ENCODE peak calls at places on chromosomes 1 and 21, in seven cellular contexts. Y is GM13976; I is breast epithelium; Q is endothelial cell of umbilical vein; T is CD4-positive, alpha-beta T cell; C is heart left ventricle; Z is endothelial cell. A is an unnamed sample.

GRCh38 chr1:43621861-43622260 is 28.1 kb upstream of the KDM4A start:
- DNase-seq in Y (no peak), Z (no peak), I (no peak), Q (no peak), T (no peak), C (no peak), A (no peak)

GRCh38 chr1:185453496-185454192 is 136.6 kb upstream of the IVNS1ABP start:
- DNase-seq in T (no peak), I (no peak), C (no peak), Y (no peak), Z (no peak), Q (no peak), A (no peak)

GRCh38 chr1:115373305-115373704 is 35.3 kb upstream of the NGF start:
- DNase-seq in C (no peak), Y (no peak), Q (no peak), I (no peak), Z (no peak), T (no peak), A (no peak)

GRCh38 chr1:165686971-165687433 is 11.4 kb downstream of the ALDH9A1 start:
- DNase-seq in Q (no peak), Z (no peak), I (no peak), Y (no peak), T (no peak), C (no peak), A (no peak)

GRCh38 chr1:162861101-162861500 is at the start of gene CCDC190:
- DNase-seq in Z (no peak), Y (no peak), Q (no peak), C (no peak), T (no peak), I (no peak), A (no peak)

GRCh38 chr1:209808059-209808494 is 2.1 kb upstream of the IRF6 start:
- DNase-seq in I (no peak), Q (peak), Z (no peak), C (peak), Y (no peak), T (no peak), A (no peak)

GRCh38 chr1:66152034-66152433 is 359.3 kb downstream of the PDE4B start:
- DNase-seq in Y (no peak), I (no peak), Q (no peak), C (no peak), Z (no peak), T (no peak), A (no peak)

GRCh38 chr1:200982071-200982945 is 41.2 kb downstream of the KIF21B start:
- DNase-seq in C (no peak), T (no peak), Y (no peak), Z (no peak), I (no peak), Q (no peak), A (no peak)

GRCh38 chr1:229167356-229167755 is 103.6 kb upstream of the RAB4A start:
- DNase-seq in C (no peak), Z (no peak), Y (no peak), Q (no peak), T (no peak), I (no peak), A (no peak)

GRCh38 chr1:89732643-89733222 is 88.1 kb upstream of the LRRC8D start:
- DNase-seq in Z (no peak), T (no peak), I (no peak), Q (no peak), C (no peak), Y (no peak), A (no peak)

GRCh38 chr1:180229483-180230415 is at the start of gene LHX4:
- DNase-seq in T (no peak), Q (peak), Y (peak), C (no peak), I (no peak), Z (peak), A (no peak)

GRCh38 chr1:21594935-21595897 is 73.9 kb downstream of the RAP1GAP start:
- DNase-seq in C (peak), Y (peak), Q (peak), T (peak), I (no peak), Z (peak), A (no peak)

GRCh38 chr1:185695299-185695698 is 38.9 kb upstream of the HMCN1 start:
- DNase-seq in I (no peak), Q (peak), Z (no peak), C (no peak), T (no peak), Y (no peak), A (no peak)

GRCh38 chr1:32372149-32372756 is 9.9 kb downstream of the TSSK3 start:
- DNase-seq in C (no peak), I (no peak), Q (no peak), T (peak), Z (no peak), Y (peak), A (peak)

GRCh38 chr1:55244476-55245109 is 29.4 kb upstream of the USP24 start:
- DNase-seq in T (no peak), C (no peak), I (no peak), Z (no peak), Q (no peak), Y (no peak), A (peak)

GRCh38 chr1:204830671-204831585 is 39.7 kb upstream of the NFASC start:
- DNase-seq in Z (no peak), I (no peak), T (no peak), Q (no peak), C (no peak), Y (no peak), A (no peak)

GRCh38 chr1:111804736-111805135 is 49.0 kb downstream of the DDX20 start:
- DNase-seq in Y (no peak), T (no peak), Q (no peak), I (no peak), Z (no peak), C (no peak), A (no peak)

GRCh38 chr1:90361026-90361425 is 356.1 kb downstream of the BARHL2 start:
- DNase-seq in Z (no peak), Y (no peak), C (no peak), Q (no peak), I (no peak), T (no peak), A (no peak)

GRCh38 chr1:59673575-59674467 is 140.9 kb upstream of the HOOK1 start:
- DNase-seq in Y (no peak), C (no peak), Q (peak), Z (no peak), I (peak), T (no peak), A (no peak)

GRCh38 chr1:117147856-117148588 is 26.5 kb upstream of the TRIM45 start:
- DNase-seq in T (no peak), Q (no peak), I (peak), C (no peak), Y (no peak), Z (no peak), A (no peak)

GRCh38 chr1:161066694-161067093 is 3.0 kb downstream of the ARHGAP30 start:
- DNase-seq in T (no peak), Q (no peak), Z (no peak), C (no peak), I (no peak), Y (no peak), A (no peak)

GRCh38 chr1:35210306-35211112 is 17.6 kb upstream of the SFPQ start:
- DNase-seq in Y (no peak), C (no peak), T (no peak), Z (no peak), I (no peak), Q (no peak), A (no peak)

GRCh38 chr1:36889478-36889845 is 144.9 kb downstream of the GRIK3 start:
- DNase-seq in T (no peak), Y (no peak), I (no peak), C (no peak), Q (no peak), Z (no peak), A (no peak)

GRCh38 chr1:39625462-39626273 is 13.8 kb downstream of the HEYL start:
- DNase-seq in I (no peak), Q (no peak), C (peak), Y (no peak), T (no peak), Z (no peak), A (no peak)

GRCh38 chr1:117846674-117847425 is 82.6 kb downstream of the GDAP2 start:
- DNase-seq in Q (no peak), I (no peak), T (no peak), Y (no peak), C (no peak), Z (no peak), A (no peak)

GRCh38 chr1:210707300-210707699 is 378.6 kb downstream of the HHAT start:
- DNase-seq in T (no peak), Y (no peak), I (no peak), C (no peak), Z (no peak), Q (no peak), A (no peak)

GRCh38 chr1:3777647-3778589 is 5.4 kb downstream of the SMIM1 start:
- DNase-seq in Y (no peak), T (no peak), Z (no peak), C (no peak), Q (no peak), I (no peak), A (no peak)

GRCh38 chr1:116001739-116002487 is 25.6 kb downstream of the SLC22A15 start:
- DNase-seq in I (no peak), C (no peak), Z (no peak), T (no peak), Q (no peak), Y (no peak), A (no peak)

GRCh38 chr1:198102454-198102791 is 54.4 kb upstream of the NEK7 start:
- DNase-seq in Q (no peak), C (no peak), Y (no peak), Z (no peak), T (no peak), I (no peak), A (no peak)

GRCh38 chr21:29299046-29299905 is 554 bp downstream of the BACH1 start:
- DNase-seq in Q (peak), Z (peak), Y (no peak), I (peak), C (peak), T (peak), A (peak)

GRCh38 chr1:62213075-62213914 is 18.6 kb downstream of the L1TD1 start:
- DNase-seq in Z (no peak), I (no peak), Y (no peak), Q (no peak), C (no peak), T (no peak), A (no peak)

GRCh38 chr1:31239653-31240241 is at the start of gene NKAIN1:
- DNase-seq in Y (no peak), I (no peak), T (no peak), Z (peak), Q (no peak), C (no peak), A (no peak)

GRCh38 chr1:31234870-31235269 is 4.8 kb downstream of the NKAIN1 start:
- DNase-seq in I (no peak), T (no peak), Y (no peak), C (no peak), Q (no peak), Z (no peak), A (no peak)

GRCh38 chr1:31238986-31239613 is 587 bp downstream of the NKAIN1 start:
- DNase-seq in Q (peak), C (no peak), Y (peak), Z (peak), I (no peak), T (no peak), A (no peak)

GRCh38 chr1:31241321-31241720 is 1.6 kb upstream of the NKAIN1 start:
- DNase-seq in Q (no peak), Z (no peak), Y (no peak), C (no peak), T (no peak), I (no peak), A (no peak)

DNA sequence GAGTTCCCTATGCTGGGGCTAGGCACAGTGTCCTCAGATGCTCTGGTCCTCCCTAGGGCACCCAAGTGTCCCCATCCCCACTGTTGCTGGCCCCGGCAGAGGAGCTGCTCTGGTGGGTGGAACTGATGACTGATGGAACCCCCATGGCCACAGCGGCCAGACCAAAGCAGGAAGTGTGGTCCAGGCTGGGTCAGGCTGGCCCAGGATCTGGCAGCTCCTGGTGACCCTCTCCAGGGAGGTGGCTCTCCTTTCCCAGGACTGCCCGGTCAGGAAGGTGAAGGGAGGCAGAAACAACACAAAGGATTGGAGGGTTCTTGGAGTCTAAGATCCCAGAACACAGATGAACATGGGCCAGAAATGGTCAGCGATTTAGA is 1.1 kb downstream of the NKAIN1 start:
- DNase-seq in Q (no peak), I (no peak), C (no peak), T (no peak), Z (no peak), Y (no peak), A (no peak)
- TF ChIP-seq CTCF in Q (no peak), I (no peak), C (no peak), T (no peak), Z (no peak), Y (no peak), A (no peak)

GRCh38 chr1:22628698-22629444 is 7.6 kb upstream of the C1QA start:
- DNase-seq in T (no peak), I (no peak), Q (no peak), Z (no peak), C (no peak), Y (no peak), A (no peak)

GRCh38 chr1:22625262-22625925 is 11.0 kb upstream of the C1QA start:
- DNase-seq in I (no peak), Z (peak), C (no peak), Y (no peak), Q (peak), T (no peak), A (no peak)

GRCh38 chr1:22627331-22627730 is 9.1 kb upstream of the C1QA start:
- DNase-seq in I (no peak), Y (no peak), C (no peak), T (no peak), Z (no peak), Q (no peak), A (no peak)

GRCh38 chr1:22629886-22630285 is 6.5 kb upstream of the C1QA start:
- DNase-seq in Z (no peak), I (no peak), C (no peak), T (no peak), Q (no peak), Y (no peak), A (no peak)

GRCh38 chr1:22626219-22626902 is 10.1 kb upstream of the C1QA start:
- DNase-seq in I (no peak), T (no peak), Y (no peak), Q (no peak), Z (no peak), C (no peak), A (no peak)
- TF ChIP-seq CTCF in I (no peak), T (no peak), Y (no peak), Q (no peak), Z (no peak), C (no peak), A (no peak)

GRCh38 chr1:194469282-194469681 is 1282.9 kb upstream of the B3GALT2 start:
- DNase-seq in T (no peak), I (no peak), Z (no peak), C (no peak), Q (no peak), Y (no peak), A (no peak)

DNA sequence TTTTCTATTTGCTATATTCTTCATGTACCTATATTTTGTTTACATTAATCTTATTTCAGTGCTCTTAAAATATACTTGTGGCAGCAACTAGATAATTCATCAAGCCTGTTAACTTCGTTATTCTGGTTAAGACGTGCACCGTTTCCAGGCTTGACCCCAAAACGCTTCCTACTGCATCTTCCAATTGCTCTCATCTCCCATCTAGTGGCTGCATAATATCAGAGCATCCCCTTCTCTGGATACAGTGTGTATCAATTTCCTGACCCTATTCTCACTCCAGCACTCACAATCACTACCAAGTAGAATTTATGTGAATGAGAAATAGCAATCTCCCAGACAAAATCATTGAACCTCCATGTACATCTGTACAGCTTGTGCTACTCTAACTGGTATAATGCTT is 1280.3 kb upstream of the B3GALT2 start:
- DNase-seq in Z (peak), T (no peak), Y (no peak), C (no peak), Q (no peak), I (no peak), A (no peak)
- TF ChIP-seq CTCF in Z (peak), T (no peak), Y (no peak), C (peak), Q (no peak), I (no peak), A (no peak)

GRCh38 chr1:167059045-167059728 is 31.0 kb downstream of the GPA33 start:
- DNase-seq in Q (peak), C (peak), I (peak), T (peak), Z (peak), Y (peak), A (no peak)
- TF ChIP-seq CTCF in Q (peak), C (peak), I (peak), T (peak), Z (peak), Y (peak), A (peak)

DNA sequence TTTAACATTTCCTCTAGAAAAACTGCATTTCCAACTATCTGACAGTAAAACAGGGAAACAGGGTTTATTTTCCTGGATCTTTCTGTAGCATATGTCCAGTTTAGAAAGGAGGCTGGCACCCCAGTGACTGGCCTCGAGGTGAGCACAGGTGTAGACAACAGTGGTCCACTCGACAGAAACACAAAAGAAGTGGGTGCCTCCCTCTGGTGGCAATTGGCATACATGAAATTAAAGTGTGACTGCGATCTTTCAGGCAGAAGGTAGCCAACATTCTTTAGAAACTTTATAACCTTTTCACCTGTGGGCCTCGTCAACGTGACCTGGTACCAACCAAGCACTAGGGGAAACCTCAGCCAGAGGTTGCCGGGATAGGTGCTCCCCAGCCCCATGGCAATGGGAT is 44.0 kb downstream of the PCP4 start:
- DNase-seq in I (no peak), Z (no peak), C (no peak), Q (no peak), T (no peak), Y (no peak), A (no peak)
- TF ChIP-seq CTCF in I (no peak), Z (peak), C (no peak), Q (no peak), T (no peak), Y (no peak), A (no peak)

DNA sequence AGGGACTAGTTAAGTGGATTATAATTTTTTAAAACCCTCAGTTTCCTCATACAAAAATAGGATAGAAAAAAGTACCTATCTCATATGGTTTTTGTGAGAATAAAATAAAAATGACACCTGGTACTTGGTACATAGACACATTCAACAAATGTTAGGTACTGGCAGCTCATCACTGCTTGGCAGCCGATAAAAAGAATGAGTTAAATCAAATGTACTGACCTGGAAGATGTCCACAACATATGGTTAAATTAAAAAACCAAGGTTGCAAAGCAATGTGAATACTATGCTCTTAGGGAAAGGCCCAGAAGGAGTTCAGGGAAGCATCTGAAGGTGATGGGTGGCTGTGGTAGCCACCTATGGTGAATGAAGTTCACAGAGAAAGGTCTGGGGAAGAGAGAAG is 64.9 kb upstream of the SMYD2 start:
- DNase-seq in C (no peak), Q (no peak), Z (no peak), I (no peak), Y (no peak), T (no peak), A (no peak)
- TF ChIP-seq CTCF in C (no peak), Q (no peak), Z (no peak), I (no peak), Y (no peak), T (no peak), A (no peak)

A was measured in CD14-positive monocyte.